ENCODE peak calls at places on chromosomes 5 and 9, in four cellular contexts. E is psoas muscle; V is Peyer's patch; U is CD8-positive, alpha-beta T cell. I is an unnamed sample.

GRCh38 chr5:16901038-16901644 is 34.9 kb downstream of the MYO10 start:
- DNase-seq in E (no peak), V (no peak), U (no peak), I (no peak)

GRCh38 chr5:61298580-61298979 is 33.5 kb upstream of the ZSWIM6 start:
- DNase-seq in E (no peak), V (no peak), U (no peak), I (no peak)

GRCh38 chr9:133067813-133068212 is 6.0 kb downstream of the CEL start:
- DNase-seq in E (peak), V (no peak), U (no peak), I (no peak)

GRCh38 chr9:129740174-129740573 is 12.7 kb downstream of the PTGES start:
- DNase-seq in E (no peak), V (no peak), U (no peak), I (no peak)

GRCh38 chr5:180080670-180081280 is 9.2 kb upstream of the RNF130 start:
- DNase-seq in E (no peak), V (peak), U (peak), I (no peak)

GRCh38 chr5:112418412-112419049 is 546 bp downstream of the EPB41L4A start:
- DNase-seq in E (no peak), V (no peak), U (no peak), I (no peak)

GRCh38 chr5:64505769-64506566 is at the start of gene RGS7BP:
- DNase-seq in E (peak), V (no peak), U (no peak), I (peak)

GRCh38 chr5:141841376-141841775 is 36.8 kb downstream of the PCDH1 start:
- DNase-seq in E (no peak), V (no peak), U (no peak), I (no peak)

GRCh38 chr9:131744715-131745201 is 4.9 kb upstream of the RAPGEF1 start:
- DNase-seq in E (no peak), V (no peak), U (no peak), I (no peak)

GRCh38 chr5:164013077-164013670 is 507.8 kb downstream of the MAT2B start:
- DNase-seq in E (no peak), V (peak), U (no peak), I (peak)

GRCh38 chr9:133599470-133600173 is 9.6 kb downstream of the FAM163B start:
- DNase-seq in E (no peak), V (no peak), U (no peak), I (no peak)

GRCh38 chr9:33472171-33472920 is 1.4 kb downstream of the NOL6 start:
- DNase-seq in E (no peak), V (no peak), U (no peak), I (no peak)

GRCh38 chr9:69044226-69045219 is 9.0 kb downstream of the FXN start:
- DNase-seq in E (no peak), V (no peak), U (no peak), I (no peak)

GRCh38 chr5:75028090-75028489 is 24.3 kb downstream of the GCNT4 start:
- DNase-seq in E (no peak), V (no peak), U (no peak), I (no peak)

GRCh38 chr5:125700380-125700856 is 722.8 kb upstream of the GRAMD2B start:
- DNase-seq in E (no peak), V (no peak), U (no peak), I (no peak)

GRCh38 chr9:136711751-136712689 is at the start of gene DIPK1B:
- DNase-seq in E (no peak), V (no peak), U (no peak), I (peak)

GRCh38 chr5:10536931-10537579 is 26.8 kb upstream of the ANKRD33B start:
- DNase-seq in E (no peak), V (no peak), U (no peak), I (no peak)

GRCh38 chr5:125668904-125669303 is 754.3 kb upstream of the GRAMD2B start:
- DNase-seq in E (no peak), V (no peak), U (no peak), I (peak)

GRCh38 chr5:133460172-133460758 is 152.1 kb downstream of the FSTL4 start:
- DNase-seq in E (no peak), V (no peak), U (no peak), I (peak)

GRCh38 chr9:71001780-71002386 is 119.5 kb downstream of the TRPM3 start:
- DNase-seq in E (no peak), V (no peak), U (no peak), I (peak)

GRCh38 chr5:124755565-124755964 is 9.1 kb upstream of the ZNF608 start:
- DNase-seq in E (no peak), V (no peak), U (no peak), I (peak)

GRCh38 chr5:133246053-133246370 is 194.2 kb downstream of the HSPA4 start:
- DNase-seq in E (no peak), V (no peak), U (no peak), I (no peak)

GRCh38 chr5:62587737-62588136 is 9.1 kb downstream of the LRRC70 start:
- DNase-seq in E (no peak), V (no peak), U (no peak), I (no peak)

GRCh38 chr5:31066655-31067328 is 126.7 kb upstream of the CDH6 start:
- DNase-seq in E (no peak), V (no peak), U (no peak), I (no peak)

GRCh38 chr9:16885896-16886295 is 15.4 kb upstream of the BNC2 start:
- DNase-seq in E (no peak), V (no peak), U (no peak), I (no peak)

GRCh38 chr5:91366571-91366970 is 16.5 kb downstream of the ARRDC3 start:
- DNase-seq in E (no peak), V (no peak), U (no peak), I (no peak)

GRCh38 chr5:157471709-157472108 is 11.7 kb downstream of the NIPAL4 start:
- DNase-seq in E (no peak), V (no peak), U (no peak), I (peak)
- TF ChIP-seq CTCF in E (peak), V (peak), U (no peak), I (peak)

DNA sequence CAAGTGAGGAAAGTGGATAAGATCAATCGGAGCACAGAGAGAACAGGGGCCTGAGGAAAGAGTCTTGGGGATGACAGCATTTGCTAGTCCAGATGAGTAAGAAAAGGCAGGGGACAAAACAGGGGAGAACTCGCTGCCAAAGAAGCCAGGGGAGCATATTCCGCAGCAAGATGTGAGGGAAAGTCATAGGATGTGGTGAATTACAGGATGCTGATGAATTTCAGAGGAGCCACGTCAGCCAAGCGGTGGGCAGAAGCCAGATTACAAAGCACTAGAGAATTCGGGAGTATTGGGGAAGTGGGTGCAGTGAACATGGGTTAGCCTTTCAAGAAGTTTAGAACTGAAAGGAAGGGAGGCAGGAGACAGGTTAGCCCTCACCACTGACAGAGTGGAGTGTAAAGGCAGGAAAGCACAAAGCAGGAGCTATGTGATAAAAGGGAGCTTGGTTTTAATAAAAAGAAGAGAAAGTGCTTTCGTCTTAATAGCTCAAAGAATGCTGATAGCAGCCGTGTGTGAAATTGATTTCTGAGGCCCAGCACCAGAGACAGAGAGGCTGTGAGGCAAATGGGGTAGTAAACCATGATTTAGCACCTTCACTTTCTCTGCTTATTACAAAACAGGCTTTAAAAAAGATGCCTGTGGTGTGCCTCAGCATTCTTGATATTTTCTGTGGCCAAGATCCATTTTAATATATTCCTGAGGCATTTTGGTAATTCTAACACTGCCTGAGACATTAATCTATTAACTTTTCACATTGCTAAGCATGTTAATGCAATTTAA is 16.8 kb downstream of the ADAMTSL1 start:
- DNase-seq in E (no peak), V (no peak), U (no peak), I (no peak)
- H3K4me3 ChIP-seq in E (no peak), V (no peak), U (no peak), I (no peak)

GRCh38 chr5:127875235-127876021 is 172.2 kb downstream of the CCDC192 start:
- DNase-seq in E (peak), V (peak), U (no peak), I (peak)
- TF ChIP-seq CTCF in E (peak), V (no peak), U (no peak), I (peak)

GRCh38 chr5:109484597-109484996 is 74.8 kb upstream of the PJA2 start:
- DNase-seq in E (no peak), V (no peak), U (no peak), I (no peak)

GRCh38 chr5:109485030-109485429 is 75.3 kb upstream of the PJA2 start:
- DNase-seq in E (peak), V (peak), U (no peak), I (peak)

GRCh38 chr5:109479260-109479860 is 69.6 kb upstream of the PJA2 start:
- DNase-seq in E (no peak), V (no peak), U (no peak), I (no peak)

GRCh38 chr5:109483395-109483974 is 73.7 kb upstream of the PJA2 start:
- DNase-seq in E (no peak), V (no peak), U (no peak), I (no peak)

DNA sequence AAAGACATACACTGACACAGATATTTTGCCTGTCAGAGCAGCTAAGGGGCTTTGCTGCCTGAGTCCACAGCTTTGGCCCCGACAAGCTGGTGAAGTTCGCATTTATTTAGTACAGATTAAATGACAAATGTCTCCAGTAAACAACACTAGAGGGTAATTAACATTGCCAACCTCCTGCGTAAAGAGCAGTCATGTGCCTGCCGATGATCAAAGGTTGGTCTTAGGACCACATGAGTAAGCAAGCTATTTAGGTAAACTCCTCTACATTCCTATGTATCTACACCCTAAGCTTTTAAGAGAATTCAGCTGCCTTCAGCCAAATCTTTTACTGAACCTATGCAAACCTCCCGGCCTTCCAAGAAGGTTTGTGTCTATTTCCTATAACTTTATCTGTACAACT is 73.0 kb upstream of the PJA2 start:
- DNase-seq in E (no peak), V (no peak), U (no peak), I (no peak)
- H3K4me3 ChIP-seq in E (no peak), V (no peak), U (no peak), I (no peak)